ENCODE peak calls at places on chromosomes 11 and 22, in six cellular contexts. S, K, R, L, N and H are unnamed samples.

GRCh38 chr11:10379022-10379421 is 74.1 kb downstream of the ADM start:
- DNase-seq in S (no peak), K (no peak), R (no peak), L (no peak), N (no peak), H (peak)

GRCh38 chr11:87116185-87116584 is 78.5 kb downstream of the TMEM135 start:
- DNase-seq in S (no peak), K (no peak), R (peak), L (no peak), N (no peak), H (no peak)

GRCh38 chr22:39437836-39438704 is 18.7 kb upstream of the MGAT3 start:
- DNase-seq in S (no peak), K (no peak), R (peak), L (no peak), N (no peak), H (no peak)

GRCh38 chr11:61828629-61829407 is 718 bp downstream of the FADS2 start:
- DNase-seq in S (peak), K (peak), R (peak), L (no peak), N (no peak), H (peak)

GRCh38 chr22:19610518-19611253 is 86.5 kb upstream of the CLDN5 start:
- DNase-seq in S (no peak), K (no peak), R (no peak), L (no peak), N (no peak), H (no peak)

GRCh38 chr11:12606597-12606996 is 67.6 kb upstream of the TEAD1 start:
- DNase-seq in S (no peak), K (no peak), R (no peak), L (no peak), N (no peak), H (no peak)

GRCh38 chr11:59207988-59208432 is 4.7 kb downstream of the MPEG1 start:
- DNase-seq in S (peak), K (peak), R (peak), L (peak), N (peak), H (peak)

GRCh38 chr11:47552086-47552580 is 799 bp downstream of the CELF1 start:
- DNase-seq in S (no peak), K (peak), R (peak), L (peak), N (peak), H (peak)

GRCh38 chr22:30408388-30409101 is 11.7 kb downstream of the SEC14L2 start:
- DNase-seq in S (no peak), K (no peak), R (no peak), L (no peak), N (no peak), H (no peak)